ENCODE peak calls at places on chromosomes 13 and 19, in six cellular contexts. S is Right ventricle myocardium superior; E is Calu3; L is WTC11; P is mesothelial cell of epicardium; F is CD4-positive, CD25-positive, alpha-beta regulatory T cell. J is an unnamed sample.

GRCh38 chr19:3119782-3120380 is 16.0 kb upstream of the GNA15 start:
- DNase-seq in E (no peak), L (no peak), P (no peak), F (no peak), S (no peak), J (no peak)

GRCh38 chr19:40751065-40751923 is at the start of gene SNRPA:
- DNase-seq in S (peak; percentile 98), F (peak; percentile 99), P (peak; percentile 91), L (peak; percentile 97), E (peak; percentile 99), J (peak; percentile 97)

GRCh38 chr19:54218259-54218658 is 4.5 kb downstream of the LILRB3 start:
- DNase-seq in S (no peak), E (no peak), L (no peak), F (no peak), P (no peak), J (no peak)

GRCh38 chr13:45482571-45483173 is 17.9 kb downstream of the COG3 start:
- DNase-seq in L (no peak), E (no peak), S (no peak), P (no peak), F (no peak), J (no peak)

GRCh38 chr13:23956106-23956505 is 58.8 kb upstream of the C1QTNF9B start:
- DNase-seq in S (no peak), F (no peak), E (peak; percentile 57), L (no peak), P (no peak), J (no peak)

GRCh38 chr13:80454245-80454644 is 113.3 kb upstream of the SPRY2 start:
- DNase-seq in S (no peak), E (no peak), P (no peak), L (no peak), F (no peak), J (no peak)

GRCh38 chr19:6068711-6069110 is 41.6 kb downstream of the RFX2 start:
- DNase-seq in F (no peak), E (no peak), S (no peak), L (no peak), P (no peak), J (no peak)

GRCh38 chr13:74158028-74158427 is 23.8 kb upstream of the KLF12 start:
- DNase-seq in L (no peak), P (no peak), E (no peak), S (peak; percentile 41), F (no peak), J (no peak)

GRCh38 chr19:13865578-13866462 is 11.1 kb upstream of the NANOS3 start:
- DNase-seq in F (peak; percentile 14), L (no peak), E (no peak), S (no peak), P (no peak), J (peak; percentile 50)

GRCh38 chr13:108178105-108178504 is 37.2 kb downstream of the LIG4 start:
- DNase-seq in P (no peak), L (no peak), S (no peak), E (no peak), F (no peak), J (no peak)

GRCh38 chr13:40094056-40094455 is 438.6 kb downstream of the COG6 start:
- DNase-seq in L (no peak), P (no peak), E (no peak), S (no peak), F (no peak), J (no peak)

GRCh38 chr19:33241530-33242101 is 16.0 kb upstream of the SLC7A10 start:
- DNase-seq in F (peak; percentile 15), L (peak; percentile 70), E (peak; percentile 41), P (no peak), S (no peak), J (no peak)

GRCh38 chr13:39159971-39160370 is 121.7 kb downstream of the NHLRC3 start:
- DNase-seq in L (no peak), P (no peak), E (no peak), F (no peak), S (no peak), J (no peak)

GRCh38 chr19:1648926-1649541 is 3.4 kb downstream of the TCF3 start:
- DNase-seq in P (no peak), F (no peak), L (no peak), S (no peak), E (no peak), J (no peak)

GRCh38 chr19:43290568-43291359 is 21.4 kb upstream of the PSG9 start:
- DNase-seq in F (peak; percentile 9), P (no peak), E (peak; percentile 16), L (peak; percentile 15), S (no peak), J (no peak)

GRCh38 chr19:50717891-50718254 is 1.7 kb downstream of the SHANK1 start:
- DNase-seq in F (no peak), L (peak; percentile 64), P (no peak), S (no peak), E (no peak), J (no peak)

GRCh38 chr19:7247160-7247559 is 47.1 kb downstream of the INSR start:
- DNase-seq in P (no peak), E (peak; percentile 13), F (no peak), S (no peak), L (no peak), J (no peak)

GRCh38 chr19:13961826-13962737 is 9.8 kb downstream of the DCAF15 start:
- DNase-seq in E (no peak), L (peak; percentile 62), S (no peak), P (no peak), F (no peak), J (no peak)

GRCh38 chr13:69617587-69617986 is 490.0 kb upstream of the ATXN8OS start:
- DNase-seq in L (no peak), S (no peak), E (no peak), F (no peak), P (no peak), J (no peak)

GRCh38 chr13:46751811-46752635 is 44.9 kb downstream of the ESD start:
- DNase-seq in P (no peak), F (peak; percentile 10), L (no peak), S (no peak), E (no peak), J (no peak)

GRCh38 chr13:98483636-98484288 is 93.1 kb downstream of the STK24 start:
- DNase-seq in L (no peak), F (no peak), P (no peak), S (no peak), E (no peak), J (no peak)

GRCh38 chr13:111187879-111188643 is 73.0 kb downstream of the ARHGEF7 start:
- DNase-seq in E (peak; percentile 1), L (no peak), S (no peak), P (no peak), F (no peak), J (no peak)

GRCh38 chr19:6204212-6204611 is 68.7 kb downstream of the ACSBG2 start:
- DNase-seq in F (no peak), P (no peak), E (no peak), L (no peak), S (no peak), J (no peak)

GRCh38 chr19:5588906-5589676 is 21.3 kb upstream of the TINCR start:
- DNase-seq in E (no peak), L (no peak), P (no peak), F (no peak), S (no peak), J (no peak)

GRCh38 chr13:107190065-107190464 is 622.1 kb upstream of the ARGLU1 start:
- DNase-seq in L (no peak), E (no peak), P (no peak), F (no peak), S (no peak), J (no peak)

GRCh38 chr19:15288146-15288963 is 44.0 kb downstream of the BRD4 start:
- DNase-seq in F (peak; percentile 11), L (no peak), E (no peak), P (no peak), S (peak; percentile 56), J (peak; percentile 59)

GRCh38 chr13:48158915-48159314 is 64.0 kb upstream of the MED4 start:
- DNase-seq in P (no peak), E (peak; percentile 18), F (no peak), S (no peak), L (no peak), J (no peak)

GRCh38 chr13:48160879-48161278 is 66.0 kb upstream of the MED4 start:
- DNase-seq in P (no peak), E (no peak), S (peak; percentile 46), L (no peak), F (no peak), J (no peak)

GRCh38 chr19:51676566-51677083 is 16.5 kb upstream of the SPACA6 start:
- DNase-seq in F (no peak), L (no peak), P (no peak), S (no peak), E (no peak), J (no peak)

J was measured in NCI-H2081.